ENCODE peak calls at places on chromosomes 12 and 14, in six cellular contexts. F is NCI-H1092; N is activated CD4-positive, CD25-positive, alpha-beta regulatory T cell treated with anti-CD3 and anti-CD28 coated beads, Interleukin-2, amount 50 U/mL, for 72 hours; C is tibial artery; I is T-helper 9 cell; J is amniotic stem cell. K is an unnamed sample.

GRCh38 chr12:58541300-58541690 is 379.0 kb downstream of the LRIG3 start:
- DNase-seq in F (no peak), N (no peak), C (no peak), I (no peak), J (no peak), K (no peak)

GRCh38 chr12:12072064-12072760 is 1.5 kb downstream of the BCL2L14 start:
- DNase-seq in F (no peak), N (peak; percentile 34), C (no peak), I (peak; percentile 22), J (no peak), K (no peak)

GRCh38 chr12:124740691-124741137 is 123.0 kb downstream of the SCARB1 start:
- DNase-seq in F (no peak), N (no peak), C (no peak), I (no peak), J (no peak), K (no peak)

GRCh38 chr12:98229539-98229921 is 285.9 kb upstream of the TMPO start:
- DNase-seq in F (no peak), N (no peak), C (no peak), I (no peak), J (no peak), K (no peak)

GRCh38 chr14:49634547-49635334 is at the start of gene DNAAF2:
- DNase-seq in F (peak; percentile 49), N (peak; percentile 65), C (peak; percentile 60), I (peak; percentile 58), J (peak; percentile 88), K (peak; percentile 46)

GRCh38 chr12:57111046-57111698 is at the start of gene STAT6:
- DNase-seq in F (no peak), N (peak; percentile 71), C (peak; percentile 93), I (peak; percentile 76), J (peak; percentile 40), K (peak; percentile 70)

GRCh38 chr14:67377916-67378315 is 17.8 kb downstream of the EIF2S1 start:
- DNase-seq in F (no peak), N (no peak), C (no peak), I (no peak), J (no peak), K (no peak)

GRCh38 chr12:98660521-98660920 is 15.4 kb downstream of the APAF1 start:
- DNase-seq in F (no peak), N (no peak), C (no peak), I (no peak), J (no peak), K (no peak)

GRCh38 chr12:43882578-43883178 is 46.8 kb downstream of the TMEM117 start:
- DNase-seq in F (no peak), N (no peak), C (no peak), I (peak; percentile 5), J (peak; percentile 49), K (no peak)

GRCh38 chr12:116186482-116187157 is 90.9 kb downstream of the MED13L start:
- DNase-seq in F (no peak), N (no peak), C (no peak), I (no peak), J (no peak), K (no peak)

GRCh38 chr14:89418452-89418851 is 1.4 kb upstream of the FOXN3 start:
- DNase-seq in F (no peak), N (no peak), C (no peak), I (no peak), J (no peak), K (no peak)

GRCh38 chr14:98665019-98665418 is 607.0 kb downstream of the BCL11B start:
- DNase-seq in F (no peak), N (no peak), C (no peak), I (no peak), J (no peak), K (no peak)

GRCh38 chr12:79164890-79165289 is 300.3 kb downstream of the SYT1 start:
- DNase-seq in F (no peak), N (no peak), C (no peak), I (no peak), J (no peak), K (no peak)

GRCh38 chr12:80472912-80473500 is 29.0 kb downstream of the PTPRQ start:
- DNase-seq in F (no peak), N (no peak), C (no peak), I (no peak), J (no peak), K (no peak)

GRCh38 chr12:68075416-68075815 is 84.1 kb downstream of the IFNG start:
- DNase-seq in F (no peak), N (no peak), C (no peak), I (no peak), J (no peak), K (no peak)

GRCh38 chr12:108611884-108612415 is 14.1 kb upstream of the TMEM119 start:
- DNase-seq in F (no peak), N (peak; percentile 50), C (no peak), I (peak; percentile 50), J (no peak), K (peak; percentile 37)

GRCh38 chr14:94100847-94101246 is 9.7 kb upstream of the IFI27 start:
- DNase-seq in F (no peak), N (no peak), C (peak; percentile 39), I (no peak), J (peak; percentile 75), K (no peak)

GRCh38 chr12:121214171-121214777 is 4.3 kb downstream of the P2RX4 start:
- DNase-seq in F (no peak), N (no peak), C (no peak), I (no peak), J (no peak), K (no peak)

GRCh38 chr14:47917344-47917954 is 242.0 kb upstream of the MDGA2 start:
- DNase-seq in F (peak; percentile 9), N (no peak), C (no peak), I (no peak), J (no peak), K (no peak)

GRCh38 chr12:111362687-111363475 is 6.0 kb downstream of the PHETA1 start:
- DNase-seq in F (no peak), N (no peak), C (no peak), I (no peak), J (no peak), K (no peak)

GRCh38 chr12:71046215-71046614 is 111.6 kb downstream of the TSPAN8 start:
- DNase-seq in F (no peak), N (no peak), C (no peak), I (no peak), J (peak; percentile 40), K (no peak)

GRCh38 chr14:101781240-101782061 is 19.9 kb downstream of the PPP2R5C start:
- DNase-seq in F (no peak), N (peak; percentile 46), C (no peak), I (peak; percentile 28), J (no peak), K (no peak)

GRCh38 chr12:48852734-48853168 is 788 bp upstream of the DDX23 start:
- DNase-seq in F (no peak), N (no peak), C (no peak), I (no peak), J (no peak), K (no peak)

GRCh38 chr12:47652491-47653234 is 53.2 kb downstream of the RPAP3 start:
- DNase-seq in F (no peak), N (no peak), C (peak; percentile 35), I (no peak), J (no peak), K (no peak)